ENCODE peak calls at places on chromosomes 12 and 14, in nine cellular contexts. T is GM13976, G is endothelial cell, K is astrocyte, X is GM12865, Y is lower leg skin, P is MCF 10A, M is heart right ventricle, O is nephron progenitor cell. L is an unnamed sample.

GRCh38 chr14:81323621-81324400 is 76.3 kb downstream of the STON2 start:
- DNase-seq in T (no peak), G (peak), K (peak), X (no peak), Y (peak), P (peak), M (no peak), O (peak), L (no peak)

GRCh38 chr14:30558362-30558674 is 640 bp upstream of the G2E3 start:
- DNase-seq in T (no peak), G (no peak), K (no peak), X (no peak), Y (no peak), P (no peak), M (no peak), O (no peak), L (no peak)

GRCh38 chr12:113802966-113803828 is 162.9 kb downstream of the RBM19 start:
- DNase-seq in T (no peak), G (no peak), K (no peak), X (no peak), Y (no peak), P (no peak), M (no peak), O (no peak), L (no peak)

GRCh38 chr12:92356405-92356804 is 210.8 kb upstream of the BTG1 start:
- DNase-seq in T (no peak), G (no peak), K (peak), X (peak), Y (no peak), P (no peak), M (no peak), O (no peak), L (no peak)

GRCh38 chr12:52584156-52584682 is 10.6 kb upstream of the KRT74 start:
- DNase-seq in T (no peak), G (no peak), K (no peak), X (no peak), Y (no peak), P (no peak), M (no peak), O (no peak), L (no peak)

GRCh38 chr12:125140918-125141573 is 75.8 kb downstream of the AACS start:
- DNase-seq in T (no peak), G (no peak), K (peak), X (no peak), Y (no peak), P (peak), M (no peak), O (no peak), L (no peak)

GRCh38 chr14:78359581-78359980 is 189.4 kb downstream of the NRXN3 start:
- DNase-seq in T (no peak), G (no peak), K (no peak), X (no peak), Y (no peak), P (no peak), M (no peak), O (no peak), L (no peak)

GRCh38 chr14:30560581-30560980 is 1.6 kb downstream of the G2E3 start:
- DNase-seq in T (no peak), G (no peak), K (no peak), X (no peak), Y (no peak), P (no peak), M (no peak), O (no peak), L (no peak)

GRCh38 chr14:36105401-36105800 is 71.1 kb downstream of the PTCSC3 start:
- DNase-seq in T (no peak), G (peak), K (no peak), X (no peak), Y (no peak), P (peak), M (no peak), O (peak), L (no peak)

GRCh38 chr12:67268896-67269631 is at the start of gene CAND1:
- DNase-seq in T (peak), G (peak), K (peak), X (peak), Y (peak), P (peak), M (peak), O (peak), L (peak)
- TF ChIP-seq CTCF in T (peak), G (no peak), K (no peak), X (no peak), Y (no peak), P (no peak), M (no peak), O (no peak), L (no peak)

GRCh38 chr12:105234197-105234596 is 1.8 kb downstream of the APPL2 start:
- DNase-seq in T (no peak), G (no peak), K (no peak), X (no peak), Y (no peak), P (no peak), M (no peak), O (no peak), L (no peak)

GRCh38 chr12:105237671-105238070 is 1.7 kb upstream of the APPL2 start:
- DNase-seq in T (no peak), G (no peak), K (no peak), X (no peak), Y (no peak), P (no peak), M (no peak), O (no peak), L (no peak)

GRCh38 chr12:105233045-105233905 is 2.7 kb downstream of the APPL2 start:
- DNase-seq in T (no peak), G (no peak), K (no peak), X (no peak), Y (no peak), P (no peak), M (no peak), O (no peak), L (no peak)

GRCh38 chr12:105235299-105235746 is 651 bp downstream of the APPL2 start:
- DNase-seq in T (no peak), G (no peak), K (no peak), X (no peak), Y (no peak), P (peak), M (no peak), O (no peak), L (no peak)

DNA sequence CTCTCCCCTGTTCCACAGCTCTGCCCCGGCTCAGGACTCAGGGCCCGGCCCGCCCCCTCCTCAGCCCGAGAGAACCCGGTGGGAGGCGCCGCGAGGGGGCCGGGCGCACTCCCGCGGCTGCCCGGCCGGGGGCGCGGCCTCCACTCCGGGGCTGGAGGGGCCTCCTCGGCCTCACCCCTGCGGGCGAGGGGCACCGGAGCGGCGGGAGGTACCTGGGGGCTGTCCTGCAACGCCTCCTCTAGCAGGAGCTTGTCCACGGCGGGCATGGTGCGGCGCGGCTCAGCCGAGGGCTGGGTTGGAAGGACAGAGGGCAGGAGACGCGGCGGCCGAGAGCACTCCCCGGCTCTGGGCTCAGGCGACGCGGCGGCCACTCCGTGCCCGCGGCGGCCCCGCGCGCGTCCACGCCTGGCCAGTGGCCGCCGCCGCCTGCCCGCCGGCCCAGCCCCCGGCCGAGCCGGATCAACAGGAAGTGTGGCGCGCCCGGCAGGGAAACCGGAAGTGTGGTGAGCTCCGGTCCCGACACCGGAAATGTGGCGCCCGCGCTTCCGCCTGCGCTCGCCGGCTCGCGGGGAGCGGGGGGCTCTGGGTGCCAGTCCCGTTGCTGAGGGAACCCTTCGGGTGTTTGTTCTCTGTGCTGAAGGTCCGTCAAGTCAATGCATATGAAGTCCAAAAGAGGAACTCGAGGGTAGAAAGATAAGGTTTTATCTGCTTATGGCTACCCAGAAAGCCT is at the start of gene APPL2:
- DNase-seq in T (peak), G (peak), K (peak), X (peak), Y (peak), P (peak), M (peak), O (peak), L (peak)
- TF ChIP-seq CTCF in T (no peak), G (peak), K (no peak), X (peak), Y (no peak), P (peak), M (peak), O (peak), L (peak)

DNA sequence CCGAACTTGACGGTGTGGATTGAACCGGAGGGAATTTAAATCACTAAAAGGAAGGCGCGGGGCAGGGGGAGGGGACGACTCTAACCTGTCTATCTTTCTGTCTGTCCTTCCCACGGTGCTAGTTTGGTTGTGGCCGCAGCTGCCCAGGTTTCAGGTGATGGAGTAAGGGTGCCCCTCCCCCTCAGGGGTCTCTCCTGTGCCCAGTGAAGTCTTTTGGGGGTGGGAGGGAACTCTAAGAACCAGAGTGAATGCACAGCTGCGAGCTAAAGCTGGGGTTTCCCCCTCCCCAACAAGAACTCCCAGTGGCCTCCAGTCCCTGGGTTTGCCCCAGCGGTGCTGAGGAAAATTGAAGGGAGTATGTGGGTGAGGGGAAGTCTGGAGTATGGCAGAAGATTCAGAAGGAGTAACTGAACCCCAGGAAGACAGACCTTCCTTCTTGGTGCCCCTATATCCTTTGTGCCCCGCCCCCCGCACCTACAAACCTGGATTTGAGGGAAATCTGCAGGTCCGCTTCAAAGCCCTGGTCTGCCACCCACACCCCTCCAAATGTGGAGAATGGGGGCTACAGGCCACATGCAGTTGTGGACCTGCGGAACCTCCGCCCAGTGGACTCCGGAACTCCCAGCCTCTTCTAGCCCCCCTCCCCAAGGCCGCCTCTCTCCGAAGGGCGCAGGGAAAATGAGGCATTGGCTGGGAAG is 3.6 kb upstream of the HOXC9 start:
- DNase-seq in T (no peak), G (no peak), K (no peak), X (no peak), Y (no peak), P (no peak), M (no peak), O (peak), L (no peak)
- TF ChIP-seq CTCF in T (no peak), G (no peak), K (no peak), X (no peak), Y (no peak), P (no peak), M (no peak), O (no peak), L (no peak)

GRCh38 chr12:49018282-49019119 is at the start of gene PRKAG1:
- DNase-seq in T (peak), G (peak), K (peak), X (peak), Y (peak), P (peak), M (peak), O (peak), L (peak)

GRCh38 chr12:49013403-49013802 is 5.2 kb downstream of the PRKAG1 start:
- DNase-seq in T (no peak), G (no peak), K (no peak), X (no peak), Y (no peak), P (no peak), M (no peak), O (no peak), L (no peak)

GRCh38 chr12:49012739-49013138 is 5.8 kb downstream of the PRKAG1 start:
- DNase-seq in T (no peak), G (no peak), K (no peak), X (no peak), Y (no peak), P (no peak), M (no peak), O (no peak), L (no peak)

GRCh38 chr12:49017764-49018281 is 753 bp downstream of the PRKAG1 start:
- DNase-seq in T (peak), G (no peak), K (peak), X (peak), Y (no peak), P (peak), M (no peak), O (no peak), L (no peak)

GRCh38 chr12:49014547-49014946 is 4.0 kb downstream of the PRKAG1 start:
- DNase-seq in T (no peak), G (no peak), K (no peak), X (no peak), Y (no peak), P (peak), M (no peak), O (no peak), L (no peak)
- TF ChIP-seq CTCF in T (no peak), G (no peak), K (peak), X (no peak), Y (no peak), P (no peak), M (no peak), O (no peak), L (no peak)

DNA sequence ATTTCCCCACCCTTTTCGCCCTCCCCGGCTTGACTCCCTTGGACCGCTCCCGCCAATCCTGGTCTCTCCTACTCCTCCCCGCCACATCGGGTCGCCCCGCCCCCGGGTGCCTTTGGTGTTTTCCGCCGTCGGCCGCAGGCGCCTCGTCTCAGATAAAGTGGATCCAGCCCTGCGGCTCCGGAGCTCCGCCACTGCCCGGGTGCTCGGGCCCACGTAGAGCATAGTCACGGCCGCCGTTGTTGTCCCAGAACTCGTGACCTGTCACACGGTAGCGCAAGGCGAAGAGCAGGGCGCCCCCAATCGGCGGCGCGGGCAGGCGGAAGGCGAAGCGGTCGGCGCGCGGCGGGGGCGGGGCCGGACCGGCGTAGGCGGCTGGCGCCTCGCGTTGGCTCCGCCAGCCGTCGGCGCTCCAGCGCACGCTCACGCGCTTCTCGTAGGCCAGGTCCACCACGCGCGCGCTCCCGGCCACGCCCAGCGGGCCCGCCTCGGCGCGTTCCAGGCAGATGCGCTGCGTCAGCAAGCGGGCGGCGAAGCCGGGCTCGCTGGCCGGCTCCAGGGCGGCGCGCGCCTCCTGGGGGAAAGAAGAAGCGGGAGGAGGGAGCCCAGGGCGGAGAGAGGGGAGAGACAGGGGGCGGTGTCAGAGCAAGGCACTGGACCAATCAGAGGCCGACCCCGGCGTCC is 1.2 kb downstream of the PPP1R3E start:
- DNase-seq in T (peak), G (peak), K (peak), X (peak), Y (peak), P (peak), M (peak), O (peak), L (peak)
- TF ChIP-seq CTCF in T (peak), G (peak), K (no peak), X (peak), Y (no peak), P (peak), M (peak), O (peak), L (peak)

GRCh38 chr14:101635238-101636080 is 74.2 kb downstream of the DIO3 start:
- DNase-seq in T (no peak), G (no peak), K (no peak), X (no peak), Y (no peak), P (no peak), M (no peak), O (no peak), L (no peak)
- TF ChIP-seq CTCF in T (no peak), G (no peak), K (no peak), X (no peak), Y (no peak), P (no peak), M (no peak), O (no peak), L (no peak)

GRCh38 chr14:99564256-99564902 is 39.6 kb downstream of the CCDC85C start:
- DNase-seq in T (no peak), G (no peak), K (peak), X (no peak), Y (no peak), P (peak), M (peak), O (no peak), L (no peak)

GRCh38 chr14:99564903-99565259 is 39.1 kb downstream of the CCDC85C start:
- DNase-seq in T (no peak), G (no peak), K (no peak), X (no peak), Y (no peak), P (no peak), M (no peak), O (peak), L (no peak)

GRCh38 chr14:99563749-99564129 is 40.3 kb downstream of the CCDC85C start:
- DNase-seq in T (no peak), G (no peak), K (no peak), X (no peak), Y (no peak), P (no peak), M (no peak), O (no peak), L (no peak)

GRCh38 chr14:99561827-99562226 is 42.2 kb downstream of the CCDC85C start:
- DNase-seq in T (no peak), G (no peak), K (no peak), X (no peak), Y (no peak), P (peak), M (no peak), O (no peak), L (no peak)

DNA sequence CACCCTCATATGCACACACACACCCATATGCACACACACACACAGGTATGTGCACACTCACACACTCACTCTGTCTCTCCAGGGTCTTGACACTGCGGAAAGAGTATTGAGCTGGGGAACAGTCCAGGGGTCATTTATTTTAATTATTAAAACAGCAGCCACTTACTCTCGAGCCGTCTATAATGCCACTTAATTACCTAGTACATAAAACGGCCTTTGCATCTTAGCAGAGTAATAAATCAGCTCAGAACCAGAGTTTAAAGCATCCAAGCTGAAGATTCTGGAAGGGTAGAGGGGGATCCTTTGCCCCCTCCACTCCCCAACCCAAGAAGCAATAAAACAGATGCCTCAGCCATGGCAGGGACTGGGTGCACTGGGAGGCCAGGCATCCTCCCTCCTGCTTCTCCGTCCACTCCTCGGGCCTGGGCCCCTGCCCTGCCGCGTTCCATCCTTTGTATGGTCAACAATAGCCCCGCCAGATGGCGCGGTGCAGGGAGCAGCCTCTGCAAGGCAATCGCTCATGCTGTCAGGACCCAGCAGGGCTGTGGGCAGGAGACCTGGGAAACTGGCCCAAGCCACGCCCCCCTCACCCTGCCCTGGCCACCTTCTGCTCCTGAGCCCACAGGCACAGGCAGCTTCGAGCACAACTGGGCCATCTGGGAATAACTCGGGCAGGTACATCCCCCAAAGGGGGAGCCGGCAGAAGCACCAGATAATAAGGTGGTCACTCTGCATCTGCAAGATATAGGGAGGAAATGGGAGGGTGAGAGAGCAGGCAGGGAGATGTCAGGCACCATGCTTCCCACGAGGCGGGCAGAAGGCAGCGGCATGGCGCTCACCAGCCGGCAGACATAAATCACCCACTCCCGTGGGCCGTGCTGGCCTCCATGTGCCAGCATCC is 40.9 kb downstream of the CCDC85C start:
- DNase-seq in T (no peak), G (peak), K (peak), X (no peak), Y (no peak), P (peak), M (peak), O (peak), L (no peak)
- TF ChIP-seq CTCF in T (no peak), G (no peak), K (peak), X (no peak), Y (no peak), P (peak), M (peak), O (peak), L (no peak)

GRCh38 chr12:55705802-55706402 is 1.8 kb downstream of the ITGA7 start:
- DNase-seq in T (peak), G (peak), K (no peak), X (peak), Y (no peak), P (no peak), M (peak), O (no peak), L (no peak)
- TF ChIP-seq CTCF in T (peak), G (peak), K (no peak), X (peak), Y (no peak), P (no peak), M (peak), O (no peak), L (peak)

DNA sequence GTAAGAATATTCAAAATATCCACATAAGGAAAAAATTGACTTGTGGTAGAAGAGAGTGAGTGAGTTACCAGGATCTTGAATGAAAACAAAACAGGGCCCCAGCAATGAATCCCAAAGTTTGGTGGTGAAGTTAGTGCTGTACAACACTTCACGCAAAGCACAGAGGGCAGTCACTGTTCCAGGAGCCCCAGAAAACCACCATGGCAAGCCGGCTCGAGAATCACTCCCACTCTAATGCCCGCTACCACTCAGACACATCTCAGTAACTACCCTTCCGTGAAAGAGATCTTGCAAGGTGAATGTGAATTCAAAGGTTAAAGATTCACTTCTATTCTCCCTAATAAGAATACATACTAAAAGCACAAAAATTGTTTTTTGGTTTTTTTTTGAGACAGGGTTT is 30.1 kb downstream of the CLIP1 start:
- DNase-seq in T (no peak), G (no peak), K (no peak), X (no peak), Y (no peak), P (no peak), M (no peak), O (no peak), L (no peak)
- TF ChIP-seq CTCF in T (no peak), G (no peak), K (no peak), X (no peak), Y (no peak), P (no peak), M (no peak), O (no peak), L (no peak)

GRCh38 chr14:46259536-46259935 is 392.0 kb downstream of the RPL10L start:
- DNase-seq in T (no peak), G (no peak), K (no peak), X (peak), Y (no peak), P (peak), M (no peak), O (peak), L (no peak)
- TF ChIP-seq CTCF in T (no peak), G (no peak), K (no peak), X (no peak), Y (no peak), P (no peak), M (no peak), O (peak), L (no peak)

L was measured in CD14-positive monocyte.